ENCODE peak calls at places on chromosomes 4 and X, in seven cellular contexts. F, R, B, V, Y, X and M are unnamed samples.

GRCh38 chr4:86898562-86898961 is 6.3 kb upstream of the C4orf36 start:
- DNase-seq in R (no peak), F (peak; percentile 30), V (no peak), Y (no peak), X (peak; percentile 62), B (no peak), M (no peak)

GRCh38 chr4:100872811-100873210 is 355.0 kb upstream of the EMCN start:
- DNase-seq in X (peak; percentile 30), Y (no peak), B (no peak), V (no peak), F (no peak), R (no peak), M (no peak)

GRCh38 chrX:46573896-46574336 is 351 bp downstream of the CHST7 start:
- DNase-seq in B (no peak), R (peak; percentile 65), Y (no peak), X (peak; percentile 65), F (peak; percentile 57), V (peak; percentile 58), M (peak; percentile 49)

GRCh38 chrX:40100537-40101429 is 3.0 kb upstream of the BCOR start:
- DNase-seq in X (no peak), V (no peak), F (no peak), B (no peak), R (no peak), Y (no peak), M (no peak)

GRCh38 chrX:126552313-126553022 is at the start of gene DCAF12L1:
- DNase-seq in R (no peak), X (no peak), Y (no peak), V (no peak), B (no peak), F (peak; percentile 40), M (no peak)

GRCh38 chr4:88320780-88321373 is 36.5 kb upstream of the PPM1K start:
- DNase-seq in R (no peak), F (no peak), Y (no peak), V (no peak), B (no peak), X (peak; percentile 78), M (peak; percentile 11)

GRCh38 chr4:108361886-108362285 is 193.2 kb upstream of the LEF1 start:
- DNase-seq in V (no peak), X (no peak), B (no peak), R (no peak), F (no peak), Y (no peak), M (no peak)

GRCh38 chrX:389021-389441 is 2.3 kb upstream of the PPP2R3B start:
- DNase-seq in X (no peak), V (no peak), Y (no peak), F (no peak), B (no peak), R (no peak), M (no peak)

GRCh38 chrX:43973249-43973672 is at the start of gene NDP:
- DNase-seq in R (no peak), V (no peak), X (no peak), B (no peak), Y (no peak), F (peak; percentile 36), M (no peak)

GRCh38 chrX:63350551-63350950 is 581 bp downstream of the SPIN4 start:
- DNase-seq in F (peak; percentile 18), B (no peak), X (no peak), R (peak; percentile 55), V (peak; percentile 51), Y (no peak), M (no peak)

GRCh38 chr4:23903859-23904438 is 14.1 kb upstream of the PPARGC1A start:
- DNase-seq in B (no peak), Y (no peak), X (no peak), F (peak; percentile 37), V (peak; percentile 95), R (peak; percentile 88), M (no peak)

GRCh38 chr4:152663203-152664066 is 16.4 kb downstream of the TMEM154 start:
- DNase-seq in X (peak; percentile 23), B (no peak), F (no peak), Y (no peak), V (no peak), R (no peak), M (no peak)

GRCh38 chrX:118325453-118325852 is 20.5 kb upstream of the WDR44 start:
- DNase-seq in B (no peak), Y (no peak), R (no peak), V (no peak), X (peak; percentile 29), F (no peak), M (no peak)

GRCh38 chr4:8907596-8908205 is 36.1 kb upstream of the HMX1 start:
- DNase-seq in X (no peak), V (no peak), Y (no peak), F (no peak), B (no peak), R (no peak), M (no peak)

GRCh38 chr4:147768113-147768512 is 36.2 kb downstream of the ARHGAP10 start:
- DNase-seq in X (peak; percentile 94), R (no peak), F (peak; percentile 71), Y (no peak), V (no peak), B (no peak), M (no peak)

GRCh38 chr4:2795558-2796260 is 2.8 kb downstream of the SH3BP2 start:
- DNase-seq in F (peak; percentile 10), V (no peak), X (no peak), Y (no peak), R (no peak), B (no peak), M (no peak)

GRCh38 chrX:96918864-96919263 is 35.2 kb downstream of the RPA4 start:
- DNase-seq in V (no peak), F (no peak), Y (no peak), X (no peak), R (no peak), B (no peak), M (no peak)

GRCh38 chr4:88158360-88159136 is at the start of gene ABCG2:
- DNase-seq in X (peak; percentile 45), Y (no peak), B (peak; percentile 43), V (no peak), R (peak; percentile 25), F (peak; percentile 62), M (peak; percentile 8)

GRCh38 chrX:19283597-19284339 is 60.0 kb upstream of the PDHA1 start:
- DNase-seq in F (no peak), R (no peak), B (no peak), X (no peak), V (no peak), Y (no peak), M (no peak)

GRCh38 chr4:112358952-112359749 is 62.0 kb downstream of the ALPK1 start:
- DNase-seq in V (no peak), B (no peak), X (no peak), F (no peak), Y (no peak), R (no peak), M (peak; percentile 19)

GRCh38 chr4:169220854-169221311 is 49.9 kb downstream of the SH3RF1 start:
- DNase-seq in F (no peak), R (no peak), B (no peak), Y (no peak), V (no peak), X (no peak), M (no peak)

GRCh38 chr4:185637162-185637875 is 102.0 kb upstream of the PDLIM3 start:
- DNase-seq in V (no peak), B (no peak), X (no peak), Y (no peak), F (peak; percentile 22), R (no peak), M (no peak)

GRCh38 chrX:72540318-72540717 is 32.3 kb downstream of the HDAC8 start:
- DNase-seq in V (no peak), B (no peak), F (peak; percentile 8), R (no peak), X (peak; percentile 52), Y (no peak), M (no peak)

GRCh38 chr4:181007751-181008150 is 1235.5 kb upstream of the TENM3 start:
- DNase-seq in X (peak; percentile 37), Y (no peak), F (no peak), B (no peak), R (no peak), V (no peak), M (no peak)

GRCh38 chr4:13700196-13701140 is 72.9 kb upstream of the BOD1L1 start:
- DNase-seq in R (no peak), B (no peak), X (peak; percentile 65), F (no peak), V (no peak), Y (no peak), M (no peak)

GRCh38 chr4:41129128-41129754 is 85.1 kb downstream of the APBB2 start:
- DNase-seq in V (peak; percentile 9), B (no peak), Y (no peak), X (no peak), R (peak; percentile 23), F (no peak), M (no peak)

GRCh38 chr4:169823685-169824084 is 65.9 kb upstream of the HPF1 start:
- DNase-seq in Y (no peak), R (no peak), F (peak; percentile 87), B (no peak), X (peak; percentile 81), V (no peak), M (no peak)

GRCh38 chr4:141047228-141047884 is 85.9 kb downstream of the RNF150 start:
- DNase-seq in F (no peak), X (peak; percentile 92), R (no peak), Y (no peak), V (no peak), B (no peak), M (no peak)

GRCh38 chr4:174156239-174156826 is 127.1 kb downstream of the FBXO8 start:
- DNase-seq in F (peak; percentile 67), Y (no peak), B (no peak), R (peak; percentile 33), V (peak; percentile 6), X (peak; percentile 69), M (no peak)

GRCh38 chrX:37677243-37677642 is 8.3 kb upstream of the XK start:
- DNase-seq in V (no peak), Y (no peak), R (no peak), X (no peak), B (no peak), F (no peak), M (no peak)

GRCh38 chrX:86981326-86981890 is 536.2 kb upstream of the KLHL4 start:
- DNase-seq in F (no peak), Y (no peak), X (no peak), R (no peak), B (no peak), V (no peak), M (no peak)

GRCh38 chrX:17414839-17415238 is 39.8 kb downstream of the NHS start:
- DNase-seq in F (peak; percentile 40), Y (no peak), B (no peak), X (no peak), R (no peak), V (no peak), M (no peak)

GRCh38 chrX:12779534-12779933 is 11.7 kb upstream of the PRPS2 start:
- DNase-seq in B (no peak), Y (no peak), F (peak; percentile 58), V (no peak), X (no peak), R (no peak), M (no peak)

GRCh38 chr4:170025523-170026252 is 507 bp downstream of the MFAP3L start:
- DNase-seq in Y (no peak), R (no peak), V (no peak), X (peak; percentile 16), F (peak; percentile 40), B (no peak), M (peak; percentile 3)